ENCODE peak calls at places on chromosomes 6 and 20, in five cellular contexts. X is GM12878, B is endothelial cell of umbilical vein, N is A549, V is HepG2. R is an unnamed sample.

GRCh38 chr6:119140471-119141165 is 62.2 kb upstream of the FAM184A start:
- DNase-seq in X (no peak), B (no peak), N (no peak), V (no peak), R (no peak)

GRCh38 chr20:946826-947225 is 30.7 kb upstream of the ANGPT4 start:
- DNase-seq in X (no peak), B (no peak), N (no peak), V (no peak), R (no peak)

GRCh38 chr6:116438590-116439448 is 22.4 kb upstream of the CALHM6 start:
- DNase-seq in X (no peak), B (peak), N (no peak), V (no peak), R (no peak)

GRCh38 chr20:19794941-19795340 is 36.9 kb downstream of the RIN2 start:
- DNase-seq in X (no peak), B (peak), N (no peak), V (no peak), R (no peak)

GRCh38 chr6:34709386-34709785 is 12.8 kb upstream of the ILRUN start:
- DNase-seq in X (no peak), B (peak), N (no peak), V (no peak), R (no peak)

GRCh38 chr20:19121463-19121862 is 91.0 kb upstream of the SLC24A3 start:
- DNase-seq in X (no peak), B (no peak), N (no peak), V (no peak), R (peak)

GRCh38 chr6:44245912-44246662 is 814 bp upstream of the HSP90AB1 start:
- DNase-seq in X (no peak), B (peak), N (peak), V (peak), R (peak)

GRCh38 chr20:62936996-62937352 is 973 bp upstream of the GID8 start:
- DNase-seq in X (no peak), B (peak), N (peak), V (peak), R (no peak)

GRCh38 chr6:7178280-7178679 is 70.5 kb downstream of the RREB1 start:
- DNase-seq in X (no peak), B (no peak), N (no peak), V (no peak), R (peak)

GRCh38 chr20:62825994-62826645 is 9.3 kb downstream of the COL9A3 start:
- DNase-seq in X (no peak), B (no peak), N (no peak), V (no peak), R (peak)

GRCh38 chr20:6381887-6382286 is 259.1 kb upstream of the FERMT1 start:
- DNase-seq in X (no peak), B (peak), N (no peak), V (peak), R (no peak)

GRCh38 chr6:37367557-37367956 is 13.8 kb downstream of the RNF8 start:
- DNase-seq in X (no peak), B (no peak), N (no peak), V (no peak), R (no peak)

GRCh38 chr6:10418862-10419748 is 4.2 kb upstream of the TFAP2A start:
- DNase-seq in X (no peak), B (no peak), N (no peak), V (no peak), R (peak)

GRCh38 chr6:164401871-164402270 is 907.5 kb downstream of the C6orf118 start:
- DNase-seq in X (no peak), B (no peak), N (no peak), V (no peak), R (no peak)

GRCh38 chr6:164398647-164399046 is 910.8 kb downstream of the C6orf118 start:
- DNase-seq in X (no peak), B (peak), N (no peak), V (no peak), R (no peak)

DNA sequence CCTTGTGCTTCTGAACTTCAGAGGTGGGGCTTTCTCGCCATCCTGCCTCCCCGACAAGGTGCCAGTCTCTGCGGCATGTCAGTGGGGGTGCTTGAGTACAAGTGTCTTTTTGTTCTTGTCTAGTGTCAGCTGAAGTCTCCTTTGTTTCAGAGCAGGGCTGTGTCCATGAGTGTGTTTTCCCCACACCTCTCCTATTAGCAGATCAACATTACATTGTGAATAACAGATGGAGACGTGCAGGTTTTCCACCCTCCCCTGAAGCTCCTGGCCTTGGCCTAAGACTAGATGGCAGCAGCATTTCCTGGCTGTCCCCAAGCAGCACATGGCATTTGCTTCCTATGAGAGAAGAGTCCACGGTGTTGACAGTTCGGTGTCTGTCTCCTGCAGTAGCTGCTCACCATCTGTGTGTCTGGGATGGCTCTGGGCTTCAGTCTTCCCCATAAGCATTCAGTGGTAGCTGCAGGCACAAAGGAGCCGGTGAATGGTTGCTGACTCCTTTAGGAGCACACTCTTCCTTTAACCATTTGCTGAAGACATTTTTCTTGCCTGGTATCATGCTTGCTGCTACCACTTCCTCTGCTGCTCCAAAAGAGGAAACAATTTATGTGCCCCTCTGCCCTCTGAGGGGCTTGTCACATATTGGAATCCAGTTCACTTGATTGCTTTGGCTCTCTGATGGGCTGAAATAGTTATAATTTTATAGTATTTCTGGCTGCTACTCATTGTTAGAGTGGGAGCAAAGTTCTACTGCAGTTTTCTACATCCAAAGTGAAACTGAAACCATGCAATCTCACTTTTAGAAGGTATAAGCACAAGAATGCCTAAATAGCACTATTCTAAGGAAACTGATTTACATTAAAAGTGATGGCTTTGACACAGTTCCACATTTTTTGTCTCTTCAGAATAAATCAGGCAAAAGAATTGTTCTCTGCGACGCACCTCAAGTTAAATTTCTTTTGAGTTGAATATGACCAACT is 913.0 kb downstream of the C6orf118 start:
- DNase-seq in X (no peak), B (peak), N (no peak), V (no peak), R (no peak)
- TF ChIP-seq MAX in X (no peak), B (no peak), N (no peak), V (no peak), R (no peak)

GRCh38 chr6:73047801-73048200 is 177.5 kb downstream of the KHDC1L start:
- DNase-seq in X (no peak), B (no peak), N (no peak), V (no peak), R (no peak)

GRCh38 chr6:73054958-73055357 is 170.3 kb downstream of the KHDC1L start:
- DNase-seq in X (no peak), B (no peak), N (no peak), V (no peak), R (no peak)

GRCh38 chr6:73050706-73051105 is 174.6 kb downstream of the KHDC1L start:
- DNase-seq in X (no peak), B (no peak), N (no peak), V (no peak), R (no peak)

GRCh38 chr6:73049971-73050594 is 175.2 kb downstream of the KHDC1L start:
- DNase-seq in X (no peak), B (no peak), N (no peak), V (no peak), R (no peak)

DNA sequence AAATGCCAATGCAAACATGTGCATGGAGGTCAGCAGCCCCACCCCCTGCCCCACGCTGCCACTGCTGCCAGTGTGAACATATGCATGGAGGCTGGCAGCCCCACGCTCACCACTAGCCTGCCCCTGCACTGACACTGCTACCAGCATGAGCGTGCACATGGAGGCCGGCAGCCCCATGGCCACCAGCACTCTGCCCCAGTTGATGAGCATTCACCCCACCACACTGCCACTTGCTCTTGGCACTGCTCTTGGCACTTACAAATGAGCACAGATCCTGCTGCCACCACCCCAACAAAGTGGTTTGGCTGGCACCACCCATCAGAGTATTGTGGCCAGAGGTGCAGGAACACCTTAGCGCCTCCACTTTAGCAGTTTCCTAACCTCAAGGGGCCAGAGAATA is 174.1 kb downstream of the KHDC1L start:
- DNase-seq in X (no peak), B (no peak), N (no peak), V (no peak), R (no peak)
- TF ChIP-seq MYC in X (no peak), B (no peak), N (no peak), V (no peak), R (no peak)

DNA sequence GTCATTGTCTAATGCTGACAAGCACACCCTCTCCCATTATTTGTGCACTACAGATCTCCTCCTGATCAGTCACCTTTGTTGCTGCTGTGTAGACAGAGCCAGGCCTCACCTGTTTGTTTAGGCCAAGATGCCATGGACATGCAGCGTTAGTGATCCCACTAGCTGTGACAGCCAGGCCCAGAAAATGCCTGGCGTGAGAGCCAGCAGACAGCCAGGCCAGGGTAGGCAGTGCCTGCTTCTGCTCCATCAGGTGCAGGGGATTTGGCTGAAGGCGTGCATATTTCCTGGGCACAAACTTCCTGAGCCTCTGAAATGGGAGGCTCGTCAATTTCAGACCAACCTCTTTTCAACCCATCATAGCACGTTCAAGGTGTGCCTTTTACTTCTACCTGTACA is 27.3 kb downstream of the MANBAL start:
- DNase-seq in X (no peak), B (no peak), N (no peak), V (no peak), R (no peak)
- TF ChIP-seq MAX in X (no peak), B (no peak), N (no peak), V (no peak), R (no peak)

DNA sequence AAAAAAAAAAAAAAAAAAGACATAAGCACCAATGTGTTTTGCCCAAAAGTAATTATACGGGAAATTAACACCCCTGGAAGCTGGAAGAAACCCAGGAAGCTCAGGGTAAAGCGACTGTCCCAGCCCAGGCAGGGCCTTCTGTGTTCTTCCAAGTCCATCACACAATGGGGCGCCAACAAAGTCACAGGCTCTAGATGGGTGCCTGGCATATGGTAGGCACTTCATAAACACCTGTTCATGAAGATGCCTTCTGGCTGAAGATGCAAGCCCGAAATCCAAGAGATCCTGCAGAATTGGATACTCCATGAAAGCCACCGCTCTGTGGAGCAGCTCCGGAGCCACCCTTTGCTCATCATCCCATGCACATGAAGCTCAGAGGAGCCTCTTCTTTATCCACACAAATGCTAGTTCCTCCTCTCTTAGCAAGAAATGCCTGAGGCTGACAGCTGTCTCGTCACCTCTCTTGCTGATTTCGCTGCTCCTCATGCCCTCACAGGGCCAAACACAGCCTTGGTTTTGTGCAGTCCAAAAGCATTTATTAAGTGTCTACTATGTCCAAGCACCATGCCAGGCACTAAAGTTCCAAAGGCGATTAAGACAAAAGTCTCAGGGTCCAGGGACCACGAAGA is 76.6 kb downstream of the TRERF1 start:
- DNase-seq in X (no peak), B (no peak), N (no peak), V (no peak), R (no peak)
- TF ChIP-seq MYC in X (no peak), B (no peak), N (no peak), V (no peak), R (no peak)

GRCh38 chr20:34100578-34100977 is 11.5 kb downstream of the EIF2S2 start:
- DNase-seq in X (no peak), B (no peak), N (no peak), V (no peak), R (no peak)
- TF ChIP-seq MAX in X (no peak), B (no peak), N (no peak), V (no peak), R (no peak)

GRCh38 chr20:17636523-17637412 is 45.3 kb downstream of the RRBP1 start:
- DNase-seq in X (no peak), B (no peak), N (no peak), V (no peak), R (no peak)
- TF ChIP-seq MYC in X (no peak), B (no peak), N (no peak), V (no peak), R (no peak)

DNA sequence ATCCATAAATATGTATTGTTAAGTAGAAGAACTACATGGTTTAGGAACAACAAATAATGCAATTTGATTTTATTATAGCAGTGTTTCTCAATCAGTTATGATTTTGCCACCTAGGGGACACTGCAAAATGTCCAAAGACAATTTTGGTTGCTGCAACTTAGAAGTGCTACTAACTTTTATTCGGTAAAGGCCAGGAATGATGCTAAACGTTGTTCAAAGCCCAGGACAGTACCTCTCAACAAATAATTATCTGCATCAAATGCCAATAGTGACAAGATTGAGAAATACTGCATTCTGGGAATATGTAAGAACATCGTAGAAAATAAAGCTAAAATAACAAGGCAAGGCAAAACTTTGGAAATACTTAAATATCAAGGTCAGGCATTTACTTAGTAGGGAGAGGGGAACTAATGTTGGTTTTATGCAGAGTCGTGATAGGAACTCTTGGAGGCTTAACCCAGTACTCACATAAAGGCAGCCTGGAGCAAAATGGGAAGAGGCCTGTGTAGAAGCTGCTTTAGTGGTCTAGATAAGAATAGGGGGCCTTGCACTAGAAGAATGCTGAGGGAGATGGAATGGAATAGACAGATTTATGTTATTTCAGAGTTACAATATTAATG is 687.1 kb upstream of the CITED2 start:
- DNase-seq in X (no peak), B (no peak), N (no peak), V (no peak), R (no peak)
- TF ChIP-seq MAX in X (no peak), B (no peak), N (no peak), V (no peak), R (no peak)

R was measured in NB4.